ENCODE peak calls at places on chromosomes 5 and 9, in five cellular contexts. M is MM.1S; I is brain microvascular endothelial cell; C is CD8-positive, alpha-beta memory T cell; D is Peyer's patch. H is an unnamed sample.

GRCh38 chr5:3220638-3221288 is 374.9 kb upstream of the IRX1 start:
- DNase-seq in M (no peak), I (no peak), C (no peak), D (no peak), H (no peak)

GRCh38 chr5:76270214-76270613 is 132.9 kb upstream of the IQGAP2 start:
- DNase-seq in M (no peak), I (peak; percentile 13), C (no peak), D (no peak), H (no peak)

GRCh38 chr5:33049845-33050244 is 338.7 kb downstream of the NPR3 start:
- DNase-seq in M (no peak), I (peak; percentile 94), C (no peak), D (no peak), H (no peak)

GRCh38 chr5:74334034-74334433 is 306.5 kb downstream of the ENC1 start:
- DNase-seq in M (no peak), I (no peak), C (no peak), D (no peak), H (no peak)

GRCh38 chr9:85347541-85347940 is 394.2 kb downstream of the AGTPBP1 start:
- DNase-seq in M (no peak), I (no peak), C (no peak), D (no peak), H (no peak)

GRCh38 chr5:179467441-179467840 is 82.9 kb upstream of the RUFY1 start:
- DNase-seq in M (no peak), I (no peak), C (no peak), D (no peak), H (no peak)

GRCh38 chr5:174245506-174245905 is 200.0 kb downstream of the NSG2 start:
- DNase-seq in M (no peak), I (no peak), C (no peak), D (no peak), H (no peak)

GRCh38 chr9:107674252-107674936 is 184.8 kb upstream of the KLF4 start:
- DNase-seq in M (no peak), I (no peak), C (no peak), D (no peak), H (no peak)

GRCh38 chr5:73417307-73418035 is 31.1 kb downstream of the FOXD1 start:
- DNase-seq in M (no peak), I (peak; percentile 58), C (no peak), D (no peak), H (no peak)

GRCh38 chr5:54254482-54255198 is 55.7 kb downstream of the ARL15 start:
- DNase-seq in M (no peak), I (no peak), C (no peak), D (no peak), H (no peak)

GRCh38 chr9:911003-911402 is 65.5 kb upstream of the DMRT3 start:
- DNase-seq in M (no peak), I (no peak), C (no peak), D (no peak), H (no peak)

GRCh38 chr5:120926471-120926870 is 462.4 kb downstream of the PRR16 start:
- DNase-seq in M (no peak), I (no peak), C (no peak), D (no peak), H (no peak)

GRCh38 chr5:149824115-149824514 is 94.0 kb downstream of the PPARGC1B start:
- DNase-seq in M (no peak), I (no peak), C (no peak), D (no peak), H (no peak)

GRCh38 chr9:116002624-116003023 is 151.0 kb upstream of the PAPPA start:
- DNase-seq in M (no peak), I (no peak), C (no peak), D (no peak), H (no peak)

GRCh38 chr5:64784451-64785025 is 15.8 kb downstream of the CWC27 start:
- DNase-seq in M (peak; percentile 78), I (peak; percentile 79), C (peak; percentile 58), D (peak; percentile 56), H (peak; percentile 55)

GRCh38 chr5:171648279-171648774 is 137.3 kb upstream of the SMIM23 start:
- DNase-seq in M (no peak), I (no peak), C (no peak), D (no peak), H (no peak)

GRCh38 chr5:101929628-101930027 is 366.5 kb downstream of the SLCO4C1 start:
- DNase-seq in M (no peak), I (no peak), C (no peak), D (no peak), H (no peak)

GRCh38 chr5:57259704-57260103 is 85.8 kb downstream of the GPBP1 start:
- DNase-seq in M (no peak), I (no peak), C (no peak), D (no peak), H (no peak)

GRCh38 chr5:139141410-139141809 is 56.8 kb downstream of the SIL1 start:
- DNase-seq in M (no peak), I (no peak), C (no peak), D (no peak), H (no peak)

GRCh38 chr9:107237873-107238272 is 45.2 kb upstream of the RAD23B start:
- DNase-seq in M (no peak), I (no peak), C (no peak), D (no peak), H (no peak)

GRCh38 chr5:124661317-124662141 is 84.9 kb downstream of the ZNF608 start:
- DNase-seq in M (no peak), I (peak; percentile 55), C (no peak), D (no peak), H (no peak)

GRCh38 chr9:114300153-114300845 is 22.6 kb upstream of the ORM1 start:
- DNase-seq in M (no peak), I (no peak), C (no peak), D (peak; percentile 7), H (no peak)

GRCh38 chr5:132489871-132490483 is 596 bp downstream of the IRF1 start:
- DNase-seq in M (peak; percentile 44), I (no peak), C (no peak), D (peak; percentile 79), H (peak; percentile 70)

GRCh38 chr9:4114569-4115505 is 185.0 kb downstream of the GLIS3 start:
- DNase-seq in M (no peak), I (peak; percentile 56), C (no peak), D (no peak), H (no peak)

GRCh38 chr9:33184947-33185346 is 17.8 kb upstream of the B4GALT1 start:
- DNase-seq in M (no peak), I (no peak), C (no peak), D (no peak), H (no peak)

GRCh38 chr5:154288145-154288544 is 97.6 kb downstream of the GALNT10 start:
- DNase-seq in M (no peak), I (peak; percentile 33), C (no peak), D (no peak), H (no peak)

GRCh38 chr9:80995759-80996158 is 693.6 kb downstream of the TLE1 start:
- DNase-seq in M (no peak), I (peak; percentile 79), C (no peak), D (no peak), H (no peak)

GRCh38 chr5:128228506-128228905 is 144.9 kb downstream of the SLC12A2 start:
- DNase-seq in M (no peak), I (no peak), C (no peak), D (no peak), H (no peak)

GRCh38 chr9:107929439-107929838 is 439.9 kb upstream of the KLF4 start:
- DNase-seq in M (no peak), I (peak; percentile 16), C (no peak), D (peak; percentile 63), H (peak; percentile 71)

GRCh38 chr5:1726956-1727355 is 72.7 kb downstream of the MRPL36 start:
- DNase-seq in M (no peak), I (no peak), C (no peak), D (no peak), H (peak; percentile 17)

GRCh38 chr9:109542922-109543321 is 44.8 kb upstream of the PTPN3 start:
- DNase-seq in M (no peak), I (no peak), C (no peak), D (no peak), H (no peak)

GRCh38 chr9:134970719-134971118 is 53.0 kb upstream of the FCN1 start:
- DNase-seq in M (no peak), I (no peak), C (no peak), D (no peak), H (peak; percentile 23)

GRCh38 chr9:88593537-88594185 is 58.7 kb downstream of the NXNL2 start:
- DNase-seq in M (peak; percentile 75), I (peak; percentile 65), C (peak; percentile 10), D (no peak), H (no peak)

GRCh38 chr9:120388000-120388855 is 191.7 kb downstream of the CDK5RAP2 start:
- DNase-seq in M (no peak), I (no peak), C (no peak), D (no peak), H (no peak)
- H3K27ac ChIP-seq in M (no peak overlapping the region), I (no peak overlapping the region), C (no peak overlapping the region), D (no peak overlapping the region), H (no peak overlapping the region)

DNA sequence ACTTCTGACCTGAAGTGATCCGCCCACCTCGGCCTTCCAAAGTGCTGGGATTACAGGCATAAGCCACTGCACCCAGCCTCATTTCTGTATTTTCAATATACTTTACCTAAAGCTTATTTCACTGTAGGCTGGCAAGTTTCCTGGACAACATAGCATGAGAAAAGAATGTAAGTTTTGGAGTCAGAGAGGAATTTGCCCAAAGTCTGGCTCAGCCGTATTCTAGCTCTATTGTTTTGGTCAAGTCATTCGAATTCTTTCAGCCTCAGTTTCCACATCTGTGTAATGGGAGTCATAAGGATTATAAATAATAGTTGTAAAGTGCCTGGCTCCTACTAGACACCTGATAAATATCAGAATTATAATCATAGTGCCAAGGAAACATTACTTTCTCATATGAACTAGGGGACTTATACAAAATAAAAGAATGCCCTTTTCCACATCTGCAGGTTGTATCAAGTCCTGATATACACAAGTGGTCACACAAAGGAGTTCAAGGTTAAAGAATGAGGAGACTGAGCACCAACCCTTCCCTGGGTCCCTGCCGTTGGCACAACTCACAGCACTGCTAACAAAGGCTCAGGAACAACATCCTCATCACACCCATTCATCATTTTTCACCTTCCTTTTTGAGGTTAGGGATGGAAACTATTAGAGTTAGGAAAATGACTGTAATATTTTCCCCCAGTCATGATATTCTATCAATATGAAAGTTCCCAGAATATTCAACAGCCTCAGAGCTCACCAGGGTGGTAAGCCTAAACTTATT is 34.7 kb upstream of the RAI14 start:
- DNase-seq in M (no peak), I (no peak), C (no peak), D (no peak), H (no peak)
- H3K27ac ChIP-seq in M (no peak overlapping the region), I (no peak overlapping the region), C (no peak overlapping the region), D (peak overlapping the region; percentile 17), H (peak overlapping the region; percentile 45)

GRCh38 chr5:10451137-10451824 is 9.6 kb downstream of the ROPN1L start:
- DNase-seq in M (no peak), I (no peak), C (no peak), D (no peak), H (no peak)

GRCh38 chr5:10454591-10455272 is 13.1 kb downstream of the ROPN1L start:
- DNase-seq in M (no peak), I (peak; percentile 60), C (no peak), D (no peak), H (no peak)

GRCh38 chr5:10455273-10455670 is 13.6 kb downstream of the ROPN1L start:
- DNase-seq in M (no peak), I (no peak), C (no peak), D (no peak), H (no peak)

GRCh38 chr5:10452768-10453331 is 11.2 kb downstream of the ROPN1L start:
- DNase-seq in M (peak; percentile 64), I (peak; percentile 74), C (no peak), D (peak; percentile 45), H (no peak)

GRCh38 chr5:10453564-10453963 is 11.9 kb downstream of the ROPN1L start:
- DNase-seq in M (no peak), I (no peak), C (no peak), D (no peak), H (no peak)
- H3K27ac ChIP-seq in M (no peak overlapping the region), I (no peak overlapping the region), C (no peak overlapping the region), D (no peak overlapping the region), H (no peak overlapping the region)

GRCh38 chr5:170388240-170388639 is 927 bp downstream of the KCNMB1 start:
- DNase-seq in M (no peak), I (no peak), C (no peak), D (no peak), H (no peak)
- H3K27ac ChIP-seq in M (no peak overlapping the region), I (no peak overlapping the region), C (no peak overlapping the region), D (peak overlapping the region; percentile 78), H (no peak overlapping the region)